ENCODE peak calls at places on chromosomes 4 and X, in eight cellular contexts. O, F, U, H, M, E, X and P are unnamed samples.

GRCh38 chrX:43239356-43239755 is 416.7 kb upstream of the MAOA start:
- DNase-seq in O (no peak), F (no peak), U (no peak), H (no peak), M (no peak), E (no peak), X (no peak), P (no peak)

GRCh38 chr4:8248091-8248490 is 21.5 kb upstream of the HTRA3 start:
- DNase-seq in O (no peak), F (no peak), U (no peak), H (no peak), M (no peak), E (no peak), X (no peak), P (no peak)

GRCh38 chrX:72360326-72360725 is 54.6 kb upstream of the CITED1 start:
- DNase-seq in O (no peak), F (no peak), U (no peak), H (no peak), M (no peak), E (no peak), X (no peak), P (no peak)

GRCh38 chr4:76881375-76881774 is 16.6 kb downstream of the SOWAHB start:
- DNase-seq in O (no peak), F (no peak), U (no peak), H (no peak), M (no peak), E (no peak), X (no peak), P (peak)

GRCh38 chrX:107562482-107562881 is 65.8 kb upstream of the PRPS1 start:
- DNase-seq in O (no peak), F (peak), U (peak), H (no peak), M (no peak), E (no peak), X (no peak), P (no peak)

GRCh38 chrX:93673056-93673868 is at the start of gene NAP1L3:
- DNase-seq in O (peak), F (peak), U (peak), H (no peak), M (peak), E (peak), X (peak), P (peak)

GRCh38 chrX:9873952-9874351 is 87.7 kb downstream of the SHROOM2 start:
- DNase-seq in O (peak), F (peak), U (peak), H (peak), M (no peak), E (no peak), X (peak), P (no peak)

GRCh38 chrX:13476384-13476783 is 93.0 kb upstream of the EGFL6 start:
- DNase-seq in O (no peak), F (no peak), U (no peak), H (no peak), M (no peak), E (no peak), X (no peak), P (no peak)

GRCh38 chrX:79146552-79147390 is 2.3 kb downstream of the GPR174 start:
- DNase-seq in O (no peak), F (no peak), U (no peak), H (no peak), M (no peak), E (no peak), X (no peak), P (no peak)

GRCh38 chrX:64186974-64187761 is 18.3 kb downstream of the AMER1 start:
- DNase-seq in O (no peak), F (no peak), U (no peak), H (no peak), M (no peak), E (no peak), X (no peak), P (no peak)

GRCh38 chrX:13373807-13374187 is 53.9 kb upstream of the ATXN3L start:
- DNase-seq in O (no peak), F (peak), U (peak), H (no peak), M (no peak), E (no peak), X (no peak), P (no peak)